ENCODE peak calls at places on chromosome 18, in nine cellular contexts. Y is fibroblast of lung, T is NCI-H524 treated with DMSO at 0.1 percent for 48 hours, W is fibroblast of the conjunctiva, H is AG04450, J is HCEC 1CT, G is SHP77, I is neuronal stem cell, O is AG20443. X is an unnamed sample.

GRCh38 chr18:68282232-68282631 is 432.7 kb downstream of the TMX3 start:
- DNase-seq in Y (no peak), T (no peak), W (no peak), H (no peak), J (no peak), G (no peak), I (no peak), O (no peak), X (no peak)

GRCh38 chr18:24231773-24232735 is 93.2 kb downstream of the CABYR start:
- DNase-seq in Y (peak; percentile 37), T (no peak), W (peak; percentile 10), H (no peak), J (peak; percentile 60), G (no peak), I (no peak), O (peak; percentile 40), X (no peak)

GRCh38 chr18:45569566-45569965 is 45.7 kb upstream of the SLC14A2 start:
- DNase-seq in Y (peak; percentile 30), T (no peak), W (no peak), H (no peak), J (no peak), G (no peak), I (no peak), O (no peak), X (no peak)

GRCh38 chr18:50726960-50727589 is 92.7 kb downstream of the MRO start:
- DNase-seq in Y (no peak), T (peak; percentile 44), W (no peak), H (no peak), J (no peak), G (no peak), I (no peak), O (no peak), X (no peak)

GRCh38 chr18:52570975-52571374 is 231.0 kb downstream of the DCC start:
- DNase-seq in Y (peak; percentile 33), T (no peak), W (no peak), H (no peak), J (no peak), G (no peak), I (no peak), O (no peak), X (no peak)

GRCh38 chr18:6521804-6522418 is 107.2 kb upstream of the L3MBTL4 start:
- DNase-seq in Y (peak; percentile 20), T (no peak), W (peak; percentile 41), H (peak; percentile 3), J (peak; percentile 28), G (no peak), I (no peak), O (peak; percentile 28), X (peak; percentile 18)

GRCh38 chr18:61546598-61546997 is 213.4 kb downstream of the CDH20 start:
- DNase-seq in Y (peak; percentile 67), T (no peak), W (peak; percentile 49), H (peak; percentile 46), J (peak; percentile 66), G (no peak), I (no peak), O (peak; percentile 58), X (no peak)

GRCh38 chr18:13240060-13240725 is 21.6 kb downstream of the LDLRAD4 start:
- DNase-seq in Y (no peak), T (no peak), W (no peak), H (no peak), J (no peak), G (no peak), I (no peak), O (no peak), X (no peak)

GRCh38 chr18:62018034-62018760 is 125.4 kb upstream of the RNF152 start:
- DNase-seq in Y (peak; percentile 67), T (no peak), W (peak; percentile 89), H (peak; percentile 94), J (peak; percentile 45), G (no peak), I (no peak), O (peak; percentile 84), X (no peak)

GRCh38 chr18:68865021-68865420 is 67.1 kb downstream of the CCDC102B start:
- DNase-seq in Y (no peak), T (no peak), W (no peak), H (no peak), J (no peak), G (no peak), I (no peak), O (no peak), X (no peak)

GRCh38 chr18:74299746-74300145 is 8.0 kb upstream of the CYB5A start:
- DNase-seq in Y (peak; percentile 79), T (no peak), W (no peak), H (no peak), J (peak; percentile 29), G (no peak), I (no peak), O (no peak), X (no peak)

GRCh38 chr18:59459352-59460059 is 100.4 kb upstream of the LMAN1 start:
- DNase-seq in Y (peak; percentile 50), T (no peak), W (peak; percentile 63), H (peak; percentile 33), J (peak; percentile 67), G (peak; percentile 14), I (no peak), O (peak; percentile 68), X (no peak)

GRCh38 chr18:9596257-9596656 is 18.1 kb downstream of the PPP4R1 start:
- DNase-seq in Y (no peak), T (no peak), W (no peak), H (no peak), J (no peak), G (no peak), I (no peak), O (no peak), X (no peak)

GRCh38 chr18:38460657-38461056 is 895.1 kb upstream of the CELF4 start:
- DNase-seq in Y (no peak), T (no peak), W (no peak), H (no peak), J (no peak), G (no peak), I (no peak), O (no peak), X (no peak)

GRCh38 chr18:78792736-78793135 is 186.9 kb upstream of the SALL3 start:
- DNase-seq in Y (no peak), T (no peak), W (no peak), H (no peak), J (no peak), G (no peak), I (no peak), O (no peak), X (no peak)

GRCh38 chr18:27901424-27902226 is 275.3 kb downstream of the CDH2 start:
- DNase-seq in Y (no peak), T (no peak), W (no peak), H (no peak), J (no peak), G (no peak), I (no peak), O (no peak), X (no peak)

GRCh38 chr18:75204262-75204977 is 4.5 kb downstream of the PTGR3 start:
- DNase-seq in Y (peak; percentile 41), T (no peak), W (no peak), H (no peak), J (no peak), G (no peak), I (peak; percentile 37), O (no peak), X (no peak)

GRCh38 chr18:11983592-11983991 is 2.3 kb downstream of the IMPA2 start:
- DNase-seq in Y (no peak), T (no peak), W (no peak), H (no peak), J (no peak), G (no peak), I (no peak), O (no peak), X (no peak)

GRCh38 chr18:42338683-42339082 is 383.6 kb downstream of the PIK3C3 start:
- DNase-seq in Y (peak; percentile 2), T (no peak), W (no peak), H (no peak), J (no peak), G (no peak), I (no peak), O (no peak), X (peak; percentile 92)

GRCh38 chr18:42185486-42185885 is 230.5 kb downstream of the PIK3C3 start:
- DNase-seq in Y (no peak), T (peak; percentile 91), W (no peak), H (no peak), J (no peak), G (no peak), I (no peak), O (no peak), X (no peak)

GRCh38 chr18:3554091-3554601 is 104.2 kb downstream of the TGIF1 start:
- DNase-seq in Y (peak; percentile 33), T (no peak), W (no peak), H (no peak), J (no peak), G (no peak), I (peak; percentile 51), O (no peak), X (no peak)

GRCh38 chr18:23142285-23142929 is 7.1 kb downstream of the CABLES1 start:
- DNase-seq in Y (no peak), T (no peak), W (no peak), H (no peak), J (no peak), G (no peak), I (no peak), O (no peak), X (no peak)

GRCh38 chr18:11761553-11761952 is 72.5 kb downstream of the GNAL start:
- DNase-seq in Y (no peak), T (no peak), W (no peak), H (no peak), J (no peak), G (no peak), I (no peak), O (no peak), X (no peak)

X was measured in kidney epithelial cell.